ENCODE peak calls at places on chromosomes 3 and 15, in five cellular contexts. W, D, S, Y and U are unnamed samples.

GRCh38 chr3:182682263-182683229 is 110.8 kb upstream of the ATP11B start:
- DNase-seq in W (peak), D (peak), S (no peak), Y (no peak), U (no peak)

GRCh38 chr15:50906954-50907865 is 1.3 kb upstream of the AP4E1 start:
- DNase-seq in W (peak), D (no peak), S (no peak), Y (no peak), U (no peak)

GRCh38 chr3:136114421-136114820 is 81.7 kb downstream of the MSL2 start:
- DNase-seq in W (no peak), D (no peak), S (no peak), Y (no peak), U (no peak)

GRCh38 chr3:159200176-159200575 is 398.3 kb downstream of the MFSD1 start:
- DNase-seq in W (no peak), D (no peak), S (no peak), Y (no peak), U (no peak)

GRCh38 chr15:25875551-25875950 is 12.4 kb upstream of the ATP10A start:
- DNase-seq in W (no peak), D (no peak), S (no peak), Y (no peak), U (no peak)

GRCh38 chr15:43196760-43197548 is 11.8 kb downstream of the CCNDBP1 start:
- DNase-seq in W (no peak), D (no peak), S (no peak), Y (no peak), U (no peak)

GRCh38 chr3:183584246-183584913 is 28.9 kb upstream of the KLHL6 start:
- DNase-seq in W (no peak), D (peak), S (peak), Y (no peak), U (no peak)

GRCh38 chr15:66684136-66684681 is 17.8 kb upstream of the SMAD6 start:
- DNase-seq in W (no peak), D (no peak), S (no peak), Y (no peak), U (no peak)

GRCh38 chr3:14438929-14439328 is 36.5 kb downstream of the SLC6A6 start:
- DNase-seq in W (no peak), D (no peak), S (no peak), Y (no peak), U (no peak)

GRCh38 chr3:183777016-183777618 is 48.3 kb downstream of the MAP6D1 start:
- DNase-seq in W (no peak), D (no peak), S (no peak), Y (no peak), U (no peak)

GRCh38 chr15:64521726-64522164 is 61.4 kb downstream of the ZNF609 start:
- DNase-seq in W (no peak), D (peak), S (peak), Y (peak), U (no peak)

GRCh38 chr3:130948374-130948773 is 54.5 kb downstream of the ATP2C1 start:
- DNase-seq in W (no peak), D (no peak), S (no peak), Y (no peak), U (no peak)

GRCh38 chr3:115512565-115513410 is 110.5 kb upstream of the GAP43 start:
- DNase-seq in W (no peak), D (peak), S (no peak), Y (no peak), U (no peak)

GRCh38 chr3:159884661-159885402 is 103.8 kb upstream of the IL12A start:
- DNase-seq in W (no peak), D (no peak), S (no peak), Y (no peak), U (no peak)

GRCh38 chr3:32310918-32311839 is 72.7 kb downstream of the CMTM8 start:
- DNase-seq in W (no peak), D (no peak), S (no peak), Y (no peak), U (peak)

GRCh38 chr15:86624261-86625036 is 544.8 kb downstream of the AGBL1 start:
- DNase-seq in W (peak), D (peak), S (peak), Y (peak), U (no peak)

GRCh38 chr3:111277226-111277625 is 205.6 kb downstream of the NECTIN3 start:
- DNase-seq in W (no peak), D (no peak), S (no peak), Y (no peak), U (no peak)

GRCh38 chr3:46954178-46954577 is 22.4 kb downstream of the CCDC12 start:
- DNase-seq in W (no peak), D (no peak), S (no peak), Y (no peak), U (no peak)

GRCh38 chr15:41024141-41024540 is 70.9 kb downstream of the CHAC1 start:
- DNase-seq in W (no peak), D (no peak), S (no peak), Y (no peak), U (no peak)

GRCh38 chr15:29822685-29823459 is 604 bp upstream of the TJP1 start:
- DNase-seq in W (no peak), D (peak), S (peak), Y (peak), U (no peak)

GRCh38 chr3:97763586-97764148 is 891 bp upstream of the ARL6 start:
- DNase-seq in W (no peak), D (no peak), S (no peak), Y (no peak), U (no peak)

GRCh38 chr3:11045536-11045935 is 53.0 kb downstream of the SLC6A1 start:
- DNase-seq in W (no peak), D (no peak), S (peak), Y (no peak), U (no peak)
- TF ChIP-seq CTCF in W (no peak), D (no peak), S (no peak), Y (no peak), U (no peak)

GRCh38 chr15:71548317-71548908 is 261.9 kb upstream of the NR2E3 start:
- DNase-seq in W (no peak), D (no peak), S (no peak), Y (no peak), U (no peak)
- TF ChIP-seq CTCF in W (no peak), D (no peak), S (no peak), Y (no peak), U (no peak)

GRCh38 chr15:34855893-34856292 is 60.5 kb upstream of the ACTC1 start:
- DNase-seq in W (no peak), D (peak), S (no peak), Y (no peak), U (no peak)

GRCh38 chr15:34851751-34852150 is 56.4 kb upstream of the ACTC1 start:
- DNase-seq in W (no peak), D (no peak), S (no peak), Y (no peak), U (no peak)

GRCh38 chr15:34851007-34851406 is 55.7 kb upstream of the ACTC1 start:
- DNase-seq in W (no peak), D (no peak), S (no peak), Y (no peak), U (no peak)

GRCh38 chr15:34855397-34855796 is 60.0 kb upstream of the ACTC1 start:
- DNase-seq in W (no peak), D (no peak), S (no peak), Y (no peak), U (no peak)

GRCh38 chr15:34853001-34853758 is 57.8 kb upstream of the ACTC1 start:
- DNase-seq in W (no peak), D (no peak), S (no peak), Y (no peak), U (no peak)
- TF ChIP-seq CTCF in W (no peak), D (no peak), S (no peak), Y (no peak), U (peak)

DNA sequence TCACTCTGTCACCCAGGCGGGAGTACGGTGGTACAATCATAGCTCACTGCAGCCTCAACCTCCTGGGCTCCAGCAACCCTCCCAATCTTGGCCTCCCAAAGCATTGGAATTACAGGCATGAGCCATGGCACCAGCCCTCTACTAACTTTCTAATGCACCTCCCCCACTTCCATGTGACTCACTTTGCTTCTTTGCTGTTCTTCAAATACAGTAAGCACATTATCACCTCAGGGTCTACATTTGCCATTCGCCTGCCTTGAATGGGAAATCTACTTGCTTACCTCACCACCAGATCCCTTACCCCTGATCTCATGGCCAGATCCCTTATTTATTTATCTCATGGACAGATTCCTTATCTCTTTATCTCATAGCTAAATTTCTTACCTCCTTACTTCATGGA is 235.3 kb downstream of the KCNMB2 start:
- DNase-seq in W (no peak), D (no peak), S (no peak), Y (no peak), U (no peak)
- TF ChIP-seq CTCF in W (no peak), D (no peak), S (no peak), Y (no peak), U (no peak)

DNA sequence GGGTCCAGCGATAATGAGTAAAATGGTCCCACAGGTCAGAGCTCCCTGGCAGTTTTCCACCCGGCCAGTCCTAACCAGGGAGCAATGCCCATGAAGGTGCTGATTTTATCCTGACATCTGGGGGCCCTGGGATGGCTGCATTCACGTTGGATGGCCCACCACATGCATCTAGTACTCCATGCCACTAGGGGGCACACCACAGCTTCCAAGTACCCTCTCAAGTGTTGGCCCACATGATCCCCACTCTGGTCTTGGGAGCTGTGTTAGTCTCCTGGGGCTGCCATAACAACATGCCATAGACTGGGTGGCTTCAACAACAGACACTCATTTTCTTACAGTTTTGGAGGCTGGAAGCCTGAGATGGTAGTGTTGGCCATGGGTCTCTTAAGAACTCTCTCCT is 225.5 kb downstream of the SLCO3A1 start:
- DNase-seq in W (no peak), D (no peak), S (no peak), Y (no peak), U (no peak)
- TF ChIP-seq CTCF in W (no peak), D (peak), S (no peak), Y (no peak), U (peak)

GRCh38 chr3:179421500-179421899 is 29.8 kb downstream of the GNB4 start:
- DNase-seq in W (no peak), D (peak), S (no peak), Y (peak), U (no peak)

GRCh38 chr3:179430277-179430870 is 20.9 kb downstream of the GNB4 start:
- DNase-seq in W (no peak), D (no peak), S (no peak), Y (no peak), U (no peak)

GRCh38 chr3:179428876-179429548 is 22.3 kb downstream of the GNB4 start:
- DNase-seq in W (no peak), D (no peak), S (no peak), Y (no peak), U (no peak)

GRCh38 chr3:179425075-179425474 is 26.2 kb downstream of the GNB4 start:
- DNase-seq in W (no peak), D (no peak), S (no peak), Y (no peak), U (no peak)
- TF ChIP-seq CTCF in W (no peak), D (no peak), S (no peak), Y (no peak), U (no peak)

GRCh38 chr3:8652323-8652987 is 7.9 kb upstream of the SSUH2 start:
- DNase-seq in W (no peak), D (no peak), S (peak), Y (no peak), U (no peak)

GRCh38 chr3:8653800-8654408 is 9.3 kb upstream of the SSUH2 start:
- DNase-seq in W (no peak), D (no peak), S (peak), Y (no peak), U (no peak)

GRCh38 chr3:8650583-8651416 is 6.2 kb upstream of the SSUH2 start:
- DNase-seq in W (no peak), D (no peak), S (peak), Y (no peak), U (no peak)

GRCh38 chr3:8649757-8650156 is 5.2 kb upstream of the SSUH2 start:
- DNase-seq in W (no peak), D (no peak), S (peak), Y (no peak), U (no peak)

GRCh38 chr3:8651418-8652322 is 7.1 kb upstream of the SSUH2 start:
- DNase-seq in W (no peak), D (no peak), S (peak), Y (no peak), U (no peak)
- TF ChIP-seq CTCF in W (no peak), D (no peak), S (no peak), Y (no peak), U (no peak)

GRCh38 chr15:58043192-58043903 is 22.2 kb downstream of the ALDH1A2 start:
- DNase-seq in W (peak), D (peak), S (no peak), Y (peak), U (no peak)
- TF ChIP-seq CTCF in W (peak), D (peak), S (peak), Y (peak), U (peak)